ENCODE peak calls at places on chromosomes 6 and 20, in nine cellular contexts. Y is activated CD4-positive, alpha-beta T cell treated with anti-CD3 and anti-CD28 coated beads, Interleukin-2, amount 50 U/mL, for 48 hours; E is dorsolateral prefrontal cortex; B is G401; V is fibroblast of mammary gland; X is stimulated activated CD4-positive, alpha-beta T cell treated with anti-CD3 and anti-CD28 coated beads, Interleukin-4, amount 100 ng/mL, for 24 hours; F is left cardiac atrium; C is HS-27A; O is Jurkat, Clone E6-1. M is an unnamed sample.

GRCh38 chr6:46638650-46639049 is 14.0 kb downstream of the CYP39A1 start:
- DNase-seq in X (no peak), V (no peak), E (no peak), F (no peak), O (no peak), C (no peak), B (no peak), Y (no peak), M (no peak)

GRCh38 chr6:40438556-40438955 is 148.6 kb downstream of the LRFN2 start:
- DNase-seq in O (no peak), X (no peak), C (no peak), B (no peak), V (no peak), Y (no peak), E (no peak), F (no peak), M (no peak)

GRCh38 chr6:15989397-15989796 is 139.5 kb upstream of the MYLIP start:
- DNase-seq in C (no peak), Y (peak), X (no peak), V (no peak), O (no peak), F (no peak), E (no peak), B (no peak), M (no peak)

GRCh38 chr20:51987812-51988211 is 185.5 kb upstream of the SALL4 start:
- DNase-seq in B (no peak), E (no peak), X (no peak), V (no peak), O (no peak), Y (no peak), F (no peak), C (no peak), M (no peak)

GRCh38 chr20:54340667-54341081 is 132.8 kb downstream of the PFDN4 start:
- DNase-seq in O (no peak), Y (no peak), C (no peak), E (no peak), B (no peak), F (no peak), V (peak), X (no peak), M (no peak)

GRCh38 chr20:63682384-63683139 is 13.9 kb upstream of the TNFRSF6B start:
- DNase-seq in V (peak), E (no peak), O (no peak), F (peak), Y (no peak), C (peak), B (no peak), X (no peak), M (peak)

GRCh38 chr6:48186746-48187145 is 75.7 kb upstream of the PTCHD4 start:
- DNase-seq in E (no peak), C (no peak), X (no peak), Y (no peak), B (no peak), O (no peak), V (no peak), F (no peak), M (no peak)

GRCh38 chr6:138334963-138335362 is 42.7 kb upstream of the SMIM28 start:
- DNase-seq in Y (no peak), V (no peak), F (no peak), O (no peak), E (no peak), B (no peak), C (no peak), X (no peak), M (no peak)

GRCh38 chr6:21265264-21266044 is 328.1 kb upstream of the SOX4 start:
- DNase-seq in O (no peak), C (no peak), Y (peak), B (no peak), V (peak), X (no peak), F (no peak), E (no peak), M (no peak)

GRCh38 chr6:16674666-16675392 is 86.4 kb downstream of the ATXN1 start:
- DNase-seq in Y (no peak), E (no peak), B (no peak), V (peak), O (no peak), X (no peak), F (no peak), C (no peak), M (peak)